ENCODE peak calls at places on chromosomes 12 and 14, in nine cellular contexts. O is bronchial epithelial cell; Y is mucosa of gallbladder; U is hypothalamus; I is stimulated activated CD4-positive, alpha-beta T cell treated with anti-CD3 and anti-CD28 coated beads, TNF-alpha, amount 100 ng/mL, for 24 hours; J is Peyer's patch; N is HT1080; H is activated gamma-delta T cell treated with Interleukin-2 at 50 U/mL for 16 hours; X is NAMALWA. T is an unnamed sample.

GRCh38 chr12:21828779-21829178 is 54.3 kb upstream of the KCNJ8 start:
- DNase-seq in O (no peak), Y (peak; percentile 38), H (no peak), X (no peak), U (no peak), J (peak; percentile 50), I (no peak), N (no peak), T (no peak)

GRCh38 chr14:58954052-58954451 is 234.4 kb upstream of the DAAM1 start:
- DNase-seq in O (no peak), Y (no peak), U (no peak), X (no peak), I (no peak), N (no peak), J (no peak), H (no peak), T (no peak)

GRCh38 chr12:88921434-88921833 is 341.2 kb upstream of the KITLG start:
- DNase-seq in Y (no peak), I (no peak), O (no peak), X (no peak), H (no peak), J (no peak), N (no peak), U (no peak), T (no peak)

GRCh38 chr12:42284876-42285275 is 41.0 kb downstream of the ZCRB1 start:
- DNase-seq in N (no peak), H (no peak), U (no peak), O (peak; percentile 18), I (no peak), X (no peak), J (no peak), Y (no peak), T (no peak)

GRCh38 chr12:124734224-124734788 is 129.4 kb downstream of the SCARB1 start:
- DNase-seq in N (no peak), Y (peak; percentile 52), H (no peak), X (no peak), U (no peak), I (no peak), O (no peak), J (no peak), T (no peak)

GRCh38 chr12:47411961-47412360 is 293.9 kb downstream of the RPAP3 start:
- DNase-seq in N (no peak), X (no peak), H (no peak), U (no peak), O (no peak), Y (no peak), I (no peak), J (no peak), T (no peak)

GRCh38 chr14:58151264-58151700 is 731 bp downstream of the ARMH4 start:
- DNase-seq in Y (no peak), X (no peak), O (no peak), H (no peak), I (no peak), J (no peak), U (no peak), N (no peak), T (no peak)

GRCh38 chr12:127548123-127548553 is 718.8 kb upstream of the TMEM132C start:
- DNase-seq in I (no peak), U (no peak), O (no peak), Y (no peak), J (no peak), X (no peak), H (no peak), N (peak; percentile 70), T (peak; percentile 5)

GRCh38 chr12:51686727-51687126 is 95.7 kb downstream of the SCN8A start:
- DNase-seq in O (no peak), X (no peak), I (no peak), U (no peak), Y (no peak), N (peak; percentile 59), J (no peak), H (no peak), T (no peak)

GRCh38 chr14:102830474-102831045 is 53.3 kb downstream of the TRAF3 start:
- DNase-seq in J (no peak), O (no peak), Y (no peak), N (no peak), U (no peak), H (no peak), I (no peak), X (no peak), T (no peak)

GRCh38 chr12:7486512-7486911 is 17.1 kb downstream of the CD163 start:
- DNase-seq in N (no peak), Y (no peak), J (no peak), X (no peak), I (no peak), O (no peak), U (no peak), H (no peak), T (no peak)

GRCh38 chr14:33691907-33692306 is 259.0 kb downstream of the EGLN3 start:
- DNase-seq in Y (no peak), N (no peak), X (no peak), O (peak; percentile 65), H (no peak), I (no peak), U (no peak), J (no peak), T (peak; percentile 43)

GRCh38 chr14:102209224-102209966 is 69.7 kb downstream of the WDR20 start:
- DNase-seq in J (peak; percentile 40), O (no peak), X (no peak), I (no peak), H (no peak), Y (no peak), U (peak; percentile 40), N (peak; percentile 13), T (peak; percentile 11)

GRCh38 chr12:56150563-56150962 is 1.8 kb upstream of the MYL6B start:
- DNase-seq in H (no peak), O (peak; percentile 50), J (no peak), Y (no peak), X (no peak), I (no peak), N (no peak), U (no peak), T (peak; percentile 33)

GRCh38 chr12:59940676-59941342 is 345.0 kb downstream of the SLC16A7 start:
- DNase-seq in N (no peak), H (no peak), U (no peak), J (no peak), I (no peak), X (no peak), Y (no peak), O (no peak), T (no peak)

GRCh38 chr14:50018236-50019210 is 97.8 kb downstream of the VCPKMT start:
- DNase-seq in X (no peak), H (no peak), I (no peak), N (peak; percentile 53), Y (peak; percentile 59), U (no peak), O (no peak), J (peak; percentile 70), T (peak; percentile 63)

GRCh38 chr12:2376855-2377657 is 324.3 kb downstream of the CACNA1C start:
- DNase-seq in Y (no peak), J (no peak), N (no peak), U (no peak), I (no peak), O (no peak), H (no peak), X (no peak), T (no peak)

T was measured in RWPE1.